ENCODE peak calls at places on chromosomes 4 and X, in seven cellular contexts. U is NCI-H2081, K is EH, P is HepG2, E is progenitor cell of endocrine pancreas, F is GM20000, Z is tibial artery. O is an unnamed sample.

GRCh38 chrX:21840199-21840557 is 761 bp downstream of the MBTPS2 start:
- DNase-seq in P (no peak), F (no peak), K (no peak), E (no peak), Z (no peak), U (no peak), O (no peak)

GRCh38 chrX:66163849-66164401 is at the start of gene HEPH:
- DNase-seq in F (peak), Z (no peak), E (no peak), U (no peak), P (no peak), K (peak), O (peak)

GRCh38 chr4:90842960-90843359 is 715.8 kb downstream of the CCSER1 start:
- DNase-seq in Z (no peak), P (peak), K (no peak), F (peak), E (no peak), U (no peak), O (no peak)

GRCh38 chrX:136768469-136769084 is 12.2 kb downstream of the ARHGEF6 start:
- DNase-seq in E (no peak), Z (peak), K (peak), F (peak), P (no peak), U (no peak), O (peak)

GRCh38 chr4:8157944-8158709 is 486 bp downstream of the ABLIM2 start:
- DNase-seq in U (no peak), P (no peak), F (no peak), E (no peak), K (no peak), Z (no peak), O (no peak)

GRCh38 chr4:107164962-107165361 is 128.8 kb upstream of the DKK2 start:
- DNase-seq in Z (no peak), F (no peak), U (no peak), K (no peak), E (no peak), P (no peak), O (no peak)

GRCh38 chr4:101649790-101650450 is 140.6 kb upstream of the BANK1 start:
- DNase-seq in E (no peak), F (no peak), P (no peak), U (no peak), Z (no peak), K (no peak), O (no peak)

GRCh38 chr4:61443813-61444510 is 243.8 kb downstream of the ADGRL3 start:
- DNase-seq in E (no peak), U (no peak), K (peak), F (no peak), P (peak), Z (no peak), O (no peak)

GRCh38 chr4:108527729-108528128 is 92.6 kb upstream of the RPL34 start:
- DNase-seq in U (no peak), K (no peak), E (no peak), F (no peak), Z (no peak), P (no peak), O (no peak)

GRCh38 chrX:153657161-153657560 is 10.2 kb downstream of the DUSP9 start:
- DNase-seq in U (no peak), E (no peak), F (no peak), P (no peak), Z (no peak), K (no peak), O (no peak)

GRCh38 chrX:153700967-153701366 is 13.2 kb downstream of the SLC6A8 start:
- DNase-seq in K (no peak), E (no peak), P (no peak), U (no peak), Z (no peak), F (no peak), O (no peak)

GRCh38 chr4:154660052-154660451 is 47.6 kb upstream of the FGG start:
- DNase-seq in F (no peak), Z (no peak), K (peak), U (no peak), E (no peak), P (peak), O (no peak)

GRCh38 chr4:1402516-1403101 is 3.6 kb downstream of the NKX1-1 start:
- DNase-seq in U (no peak), F (peak), K (no peak), Z (no peak), P (no peak), E (no peak), O (peak)

GRCh38 chr4:185803015-185803414 is 9.0 kb downstream of the SORBS2 start:
- DNase-seq in K (peak), E (no peak), Z (no peak), P (no peak), U (no peak), F (no peak), O (no peak)

GRCh38 chr4:2076908-2077534 is 17.9 kb downstream of the NAT8L start:
- DNase-seq in P (peak), U (no peak), Z (no peak), E (no peak), F (no peak), K (no peak), O (no peak)

GRCh38 chr4:163693776-163694175 is 199.3 kb downstream of the TMA16 start:
- DNase-seq in P (no peak), F (no peak), E (no peak), Z (no peak), K (peak), U (no peak), O (peak)

GRCh38 chrX:123256378-123256777 is 72.3 kb downstream of the GRIA3 start:
- DNase-seq in E (no peak), F (peak), Z (no peak), P (no peak), U (no peak), K (no peak), O (no peak)

GRCh38 chrX:103517246-103517645 is 2.0 kb downstream of the RAB40A start:
- DNase-seq in K (peak), F (no peak), P (no peak), E (no peak), U (no peak), Z (no peak), O (no peak)

GRCh38 chr4:113596396-113596795 is 165.1 kb downstream of the CAMK2D start:
- DNase-seq in P (no peak), F (no peak), U (no peak), Z (no peak), E (no peak), K (no peak), O (no peak)

GRCh38 chr4:93960450-93960849 is 131.9 kb downstream of the ATOH1 start:
- DNase-seq in P (no peak), K (no peak), E (no peak), U (no peak), F (no peak), Z (no peak), O (no peak)

GRCh38 chr4:81565137-81565870 is 93.6 kb upstream of the RASGEF1B start:
- DNase-seq in K (no peak), U (no peak), E (no peak), Z (peak), P (no peak), F (no peak), O (peak)

GRCh38 chr4:108709722-108710121 is 53.1 kb downstream of the ETNPPL start:
- DNase-seq in F (no peak), E (no peak), K (no peak), U (no peak), Z (no peak), P (no peak), O (no peak)

GRCh38 chr4:55444822-55445221 is 49.1 kb downstream of the TMEM165 start:
- DNase-seq in F (no peak), P (peak), Z (no peak), U (no peak), E (no peak), K (peak), O (no peak)

GRCh38 chr4:144646523-144647094 is 653 bp downstream of the HHIP start:
- DNase-seq in Z (no peak), P (no peak), K (peak), E (no peak), U (no peak), F (peak), O (peak)

GRCh38 chr4:88971536-88971935 is 85.4 kb downstream of the FAM13A start:
- DNase-seq in E (no peak), U (no peak), K (no peak), P (no peak), Z (no peak), F (no peak), O (no peak)